ENCODE peak calls at places on chromosome 12, in ten cellular contexts. H is Caco-2, V is neural progenitor cell, C is GM12864, E is HepG2, T is A549, P is testis, F is thoracic aorta, Z is heart right ventricle, K is lung. R is an unnamed sample.

GRCh38 chr12:124910561-124911478 is 3.6 kb downstream of the UBC start:
- DNase-seq in H (no peak), V (peak), C (no peak), E (no peak), T (peak), P (no peak), F (no peak), Z (no peak), K (no peak), R (peak)

GRCh38 chr12:53744130-53744441 is 7.7 kb downstream of the CISTR start:
- DNase-seq in H (no peak), V (peak), C (no peak), E (no peak), T (no peak), P (no peak), F (no peak), Z (no peak), K (no peak), R (no peak)

GRCh38 chr12:23108957-23109356 is 484.0 kb downstream of the ETNK1 start:
- DNase-seq in H (no peak), V (no peak), C (no peak), E (no peak), T (no peak), P (no peak), F (no peak), Z (no peak), K (no peak), R (no peak)

GRCh38 chr12:42660968-42661937 is 71.7 kb upstream of the PRICKLE1 start:
- DNase-seq in H (no peak), V (no peak), C (no peak), E (no peak), T (no peak), P (no peak), F (no peak), Z (no peak), K (no peak), R (no peak)

GRCh38 chr12:54629925-54630324 is 4.8 kb downstream of the LACRT start:
- DNase-seq in H (no peak), V (no peak), C (no peak), E (no peak), T (no peak), P (no peak), F (no peak), Z (no peak), K (no peak), R (no peak)

GRCh38 chr12:16163891-16164290 is 113.6 kb downstream of the SLC15A5 start:
- DNase-seq in H (no peak), V (no peak), C (no peak), E (no peak), T (no peak), P (no peak), F (no peak), Z (no peak), K (no peak), R (no peak)

GRCh38 chr12:19546611-19547162 is 107.4 kb downstream of the AEBP2 start:
- DNase-seq in H (no peak), V (no peak), C (no peak), E (no peak), T (no peak), P (no peak), F (no peak), Z (peak), K (no peak), R (no peak)

GRCh38 chr12:64733857-64734256 is 25.3 kb downstream of the GNS start:
- DNase-seq in H (no peak), V (no peak), C (no peak), E (no peak), T (peak), P (no peak), F (peak), Z (peak), K (no peak), R (no peak)

GRCh38 chr12:90622431-90622830 is 332.5 kb downstream of the CCER1 start:
- DNase-seq in H (no peak), V (no peak), C (no peak), E (no peak), T (peak), P (no peak), F (no peak), Z (no peak), K (no peak), R (no peak)

GRCh38 chr12:124613151-124613585 is 45.8 kb upstream of the NCOR2 start:
- DNase-seq in H (no peak), V (no peak), C (no peak), E (no peak), T (no peak), P (peak), F (no peak), Z (no peak), K (no peak), R (no peak)

GRCh38 chr12:130423991-130424857 is 86.5 kb downstream of the PIWIL1 start:
- DNase-seq in H (no peak), V (no peak), C (no peak), E (no peak), T (no peak), P (no peak), F (no peak), Z (no peak), K (no peak), R (no peak)

GRCh38 chr12:78208106-78208505 is 377.4 kb downstream of the NAV3 start:
- DNase-seq in H (no peak), V (no peak), C (no peak), E (no peak), T (no peak), P (no peak), F (no peak), Z (no peak), K (no peak), R (no peak)

GRCh38 chr12:67452119-67452805 is 183.1 kb downstream of the CAND1 start:
- DNase-seq in H (no peak), V (no peak), C (peak), E (no peak), T (no peak), P (no peak), F (no peak), Z (no peak), K (no peak), R (peak)

GRCh38 chr12:4274960-4275868 is 1.7 kb downstream of the CCND2 start:
- DNase-seq in H (no peak), V (peak), C (no peak), E (no peak), T (no peak), P (no peak), F (no peak), Z (no peak), K (no peak), R (no peak)

GRCh38 chr12:106957617-106958016 is 1.9 kb downstream of the TMEM263 start:
- DNase-seq in H (no peak), V (no peak), C (no peak), E (no peak), T (no peak), P (no peak), F (no peak), Z (no peak), K (no peak), R (no peak)

DNA sequence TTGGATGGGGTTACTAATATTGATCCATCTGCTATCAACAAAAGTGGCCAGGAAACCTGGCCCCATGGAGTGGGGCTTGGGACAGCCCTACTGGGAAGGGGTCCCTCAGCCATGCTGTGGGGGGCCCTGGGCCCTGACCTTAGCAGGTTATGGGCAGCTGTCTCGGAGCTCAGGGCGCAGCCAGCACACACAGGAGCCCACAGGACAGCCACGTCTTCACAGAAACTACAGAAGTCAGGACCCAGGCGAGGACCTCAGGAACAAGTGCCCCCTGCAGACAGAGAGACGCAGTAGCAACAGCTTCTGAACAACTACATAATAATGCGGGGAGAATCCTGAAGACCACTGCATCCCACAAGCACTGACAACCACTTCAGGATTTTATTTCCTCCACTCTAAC is 11.9 kb upstream of the FKBP11 start:
- DNase-seq in H (peak), V (peak), C (no peak), E (no peak), T (peak), P (no peak), F (no peak), Z (no peak), K (no peak), R (no peak)
- TF ChIP-seq CTCF in H (peak), V (peak), C (no peak), E (peak), T (peak), P (no peak), F (no peak), Z (no peak), K (no peak), R (no peak)

GRCh38 chr12:132447731-132448452 is 42.1 kb upstream of the FBRSL1 start:
- DNase-seq in H (no peak), V (no peak), C (no peak), E (no peak), T (no peak), P (no peak), F (no peak), Z (no peak), K (no peak), R (no peak)

GRCh38 chr12:132447327-132447720 is 42.6 kb upstream of the FBRSL1 start:
- DNase-seq in H (no peak), V (no peak), C (no peak), E (no peak), T (no peak), P (no peak), F (no peak), Z (no peak), K (no peak), R (no peak)

GRCh38 chr12:132444957-132445883 is 44.7 kb upstream of the FBRSL1 start:
- DNase-seq in H (no peak), V (peak), C (peak), E (no peak), T (no peak), P (peak), F (no peak), Z (no peak), K (peak), R (peak)

GRCh38 chr12:132445884-132446471 is 44.0 kb upstream of the FBRSL1 start:
- DNase-seq in H (peak), V (peak), C (no peak), E (no peak), T (peak), P (peak), F (no peak), Z (peak), K (peak), R (peak)

DNA sequence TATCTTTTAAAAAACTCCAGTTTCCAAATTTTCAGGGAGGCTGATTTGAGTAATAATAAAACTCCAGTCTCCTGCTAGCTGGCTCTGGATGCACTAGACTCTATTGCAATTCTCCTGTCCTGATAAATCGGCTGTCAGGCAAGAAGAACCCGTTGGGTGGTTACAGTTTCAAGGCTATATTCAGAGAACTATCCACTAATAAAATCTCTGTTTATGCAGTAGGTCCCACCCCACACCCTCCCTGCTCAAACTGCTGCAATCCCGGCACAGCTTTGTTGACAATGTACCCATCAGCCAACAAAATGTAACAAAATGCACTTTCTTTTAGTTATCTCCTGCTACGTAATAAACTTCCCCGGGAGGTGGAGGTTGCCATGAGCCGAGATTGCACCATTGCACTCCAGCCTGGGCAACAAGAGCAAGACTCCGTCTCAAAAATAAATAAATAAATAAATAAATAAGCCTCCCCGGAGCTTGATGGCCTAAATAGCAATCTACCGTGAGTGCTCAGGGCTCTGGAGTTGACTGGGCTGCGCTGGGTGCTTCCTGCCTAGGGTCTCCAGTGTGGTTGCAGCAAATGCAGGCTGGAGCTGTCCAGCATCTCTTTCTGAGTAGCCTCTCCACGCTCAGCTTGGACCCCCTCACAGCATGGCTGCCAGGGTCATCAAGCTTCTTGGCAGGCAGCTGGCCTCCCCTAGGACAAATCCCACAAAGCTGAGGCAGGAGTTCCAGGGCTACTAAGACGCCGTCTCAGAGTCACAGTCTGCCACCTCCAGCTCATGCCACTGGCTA is 43.2 kb upstream of the FBRSL1 start:
- DNase-seq in H (no peak), V (peak), C (no peak), E (no peak), T (no peak), P (peak), F (no peak), Z (no peak), K (no peak), R (no peak)
- H3K4me3 ChIP-seq in H (peak), V (peak), C (no peak), E (no peak), T (peak), P (peak), F (no peak), Z (no peak), K (no peak), R (no peak)

GRCh38 chr12:28586481-28586880 is 396.2 kb downstream of the CCDC91 start:
- DNase-seq in H (no peak), V (no peak), C (no peak), E (no peak), T (no peak), P (no peak), F (no peak), Z (no peak), K (no peak), R (no peak)
- TF ChIP-seq CTCF in H (no peak), V (no peak), C (no peak), E (no peak), T (no peak), P (no peak), F (no peak), Z (no peak), K (no peak), R (no peak)

DNA sequence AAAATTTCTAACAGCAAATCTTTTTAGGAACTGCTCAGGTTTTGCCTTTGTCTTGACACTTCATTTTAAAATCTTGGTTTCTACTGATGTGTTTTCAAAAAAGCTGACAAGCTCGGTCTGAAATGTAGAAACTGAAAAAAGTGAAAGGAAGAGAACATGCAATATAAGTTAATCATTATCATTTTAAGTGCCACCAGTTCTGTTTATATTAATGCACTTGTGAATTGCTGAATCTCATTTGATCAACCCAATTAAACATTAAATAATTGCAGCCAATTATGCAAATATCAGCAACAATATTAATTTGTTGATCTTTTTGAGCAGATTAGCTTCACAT is 133.8 kb downstream of the BCAT1 start:
- DNase-seq in H (no peak), V (no peak), C (no peak), E (no peak), T (no peak), P (no peak), F (no peak), Z (no peak), K (no peak), R (no peak)
- H3K4me3 ChIP-seq in H (no peak), V (no peak), C (peak), E (no peak), T (no peak), P (no peak), F (no peak), Z (no peak), K (no peak), R (peak)

R was measured in GM12865.